ENCODE peak calls at places on chromosomes 5 and 9, in six cellular contexts. V is IMR-90, W is neuronal stem cell, N is mesenchymal stem cell, M is H9, C is H1. D is an unnamed sample. For H3K4me1, the result is how much of the 10 kb centered on the place peaks cover.

GRCh38 chr9:36140086-36141084 is 3.9 kb downstream of the GLIPR2 start:
- DNase-seq in M (no peak), N (no peak), W (no peak), C (no peak), V (no peak), D (no peak)

GRCh38 chr5:93805616-93806393 is 64.4 kb upstream of the POU5F2 start:
- DNase-seq in C (no peak), V (peak), M (no peak), N (no peak), W (no peak), D (no peak)

GRCh38 chr5:154962494-154962893 is 21.6 kb downstream of the MRPL22 start:
- DNase-seq in W (no peak), N (peak), V (peak), M (no peak), C (no peak), D (no peak)

GRCh38 chr5:34674226-34674625 is 18.1 kb downstream of the RAI14 start:
- DNase-seq in C (no peak), W (no peak), V (peak), N (peak), M (no peak), D (no peak)

GRCh38 chr9:34956648-34957047 is 1.4 kb upstream of the PHF24 start:
- DNase-seq in M (no peak), N (no peak), C (no peak), W (no peak), V (no peak), D (no peak)

GRCh38 chr5:53956632-53957031 is 353.7 kb downstream of the ARL15 start:
- DNase-seq in W (no peak), M (no peak), V (no peak), C (no peak), N (no peak), D (no peak)

GRCh38 chr5:142883025-142883424 is 112.8 kb downstream of the ARHGAP26 start:
- DNase-seq in V (peak), C (no peak), W (no peak), N (peak), M (no peak), D (no peak)

GRCh38 chr5:86228147-86228546 is 389.6 kb upstream of the COX7C start:
- DNase-seq in C (no peak), M (no peak), V (no peak), W (no peak), N (no peak), D (no peak)

GRCh38 chr5:10229306-10230048 is 20.2 kb downstream of the ATPSCKMT start:
- DNase-seq in W (no peak), V (peak), N (peak), M (no peak), C (no peak), D (no peak)

GRCh38 chr5:172878585-172879433 is 44.8 kb downstream of the ERGIC1 start:
- DNase-seq in N (no peak), W (no peak), M (no peak), V (peak), C (no peak), D (no peak)

DNA sequence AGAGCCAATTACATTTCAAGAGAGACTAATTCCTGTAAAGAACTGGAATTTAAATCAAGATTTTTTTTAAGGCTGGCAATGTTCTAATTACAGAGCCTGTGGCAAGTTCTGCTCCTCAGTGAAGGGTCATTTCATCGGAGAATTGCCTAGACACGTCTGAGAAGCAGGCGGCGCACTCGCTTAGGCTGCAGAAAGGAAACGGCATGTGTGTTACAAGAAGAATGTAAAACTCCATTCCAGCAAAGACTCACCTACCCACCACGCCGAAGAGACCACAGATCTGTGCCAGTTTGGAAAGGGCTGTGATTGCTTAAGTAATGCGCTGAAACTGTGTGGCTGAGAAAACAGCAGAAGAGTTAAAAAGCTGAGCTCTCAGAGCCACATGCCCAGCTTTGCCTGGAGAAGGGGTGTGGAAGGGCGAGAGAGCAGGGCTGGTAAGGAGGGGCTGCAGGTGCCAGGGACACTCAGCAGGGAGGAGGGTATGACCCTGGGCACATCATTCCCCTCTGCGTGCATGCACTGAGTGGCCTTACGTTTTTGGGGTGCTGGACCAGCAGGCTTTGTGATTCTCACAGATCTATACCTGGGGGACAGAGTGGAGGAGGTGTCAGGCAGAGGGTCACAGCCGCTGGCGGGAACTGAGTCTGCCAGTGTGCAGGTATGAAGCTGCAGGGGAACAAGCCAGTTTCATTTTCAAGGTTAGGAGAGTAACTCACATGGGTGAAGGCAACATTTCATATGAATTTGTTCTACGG is 17.8 kb upstream of the SLC25A51 start:
- DNase-seq in C (no peak), V (no peak), M (no peak), N (no peak), W (no peak), D (no peak)
- H3K4me1 ChIP-seq in C (under half), V (under half), M (under half), N (under half), W (under half), D (under half)

DNA sequence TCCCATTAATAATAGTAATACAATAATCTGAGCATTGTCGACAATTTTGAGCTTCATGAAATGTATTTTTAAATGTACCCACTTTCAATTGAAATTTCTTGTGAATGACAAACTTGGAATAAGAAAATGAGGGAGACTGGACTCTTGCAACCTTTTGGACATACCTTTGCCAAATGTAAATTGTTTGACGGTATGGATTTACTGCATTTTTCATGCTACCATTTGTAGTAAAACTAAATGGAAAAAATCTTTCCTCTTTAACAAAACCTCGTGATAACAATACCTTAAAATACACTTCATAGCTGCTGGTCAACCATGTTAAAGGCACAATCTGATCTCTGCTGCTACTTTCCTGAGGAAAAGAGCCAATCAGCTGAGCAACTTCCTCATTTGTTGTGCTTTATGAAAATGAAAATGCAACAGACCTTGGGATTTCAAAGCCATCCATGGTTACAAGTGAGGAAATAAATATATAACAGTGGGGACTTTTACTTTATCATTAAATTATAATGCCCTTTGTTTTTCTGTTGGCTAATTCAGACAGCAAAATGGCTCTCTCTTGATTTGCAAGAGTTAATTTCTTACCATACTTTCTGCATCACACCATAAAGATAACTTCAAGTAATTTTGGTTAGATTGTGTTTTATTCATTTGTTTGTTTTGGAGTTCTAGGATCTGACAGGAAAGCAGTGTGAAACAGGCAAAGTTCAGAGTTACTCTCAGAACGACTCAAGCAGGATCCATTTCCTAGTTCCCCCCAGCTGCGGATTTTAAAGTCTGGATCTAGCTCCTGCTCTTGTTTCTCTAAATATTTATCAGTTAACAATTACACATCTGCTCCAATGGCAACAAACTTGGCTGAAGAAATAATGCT is 1.1 kb downstream of the ALDH1A1 start:
- DNase-seq in N (no peak), V (no peak), C (no peak), M (no peak), W (no peak), D (no peak)
- H2BK15ac ChIP-seq in N (no peak), V (no peak), C (no peak), M (no peak), W (no peak), D (no peak)

GRCh38 chr9:85741112-85741874 is 461 bp downstream of the AGTPBP1 start:
- DNase-seq in V (peak), N (peak), M (peak), C (peak), W (peak), D (peak)

GRCh38 chr9:85741875-85742629 is at the start of gene AGTPBP1:
- DNase-seq in W (peak), C (peak), M (peak), V (peak), N (peak), D (peak)

GRCh38 chr9:85742630-85742928 is 825 bp upstream of the AGTPBP1 start:
- DNase-seq in N (peak), W (no peak), M (no peak), V (peak), C (no peak), D (no peak)

GRCh38 chr9:85740821-85741111 is 988 bp downstream of the AGTPBP1 start:
- DNase-seq in V (peak), W (no peak), M (no peak), C (no peak), N (no peak), D (no peak)

GRCh38 chr9:85738509-85738908 is 3.2 kb downstream of the AGTPBP1 start:
- DNase-seq in N (no peak), M (no peak), V (no peak), C (no peak), W (no peak), D (no peak)
- H3K4me1 ChIP-seq in N (under half), M (under half), V (under half), C (under half), W (under half), D (under half)

GRCh38 chr5:56680731-56681130 is 134.6 kb upstream of the MAP3K1 start:
- DNase-seq in M (no peak), V (no peak), W (no peak), C (no peak), N (no peak), D (no peak)
- H2BK15ac ChIP-seq in M (no peak), V (no peak), W (no peak), C (no peak), N (no peak), D (no peak)

D was measured in mesendoderm.